ENCODE peak calls at places on chromosomes 1 and 21, in eight cellular contexts. One of them, this sample, is unnamed. For H3K27me3, the result is how much of the 10 kb centered on the place peaks cover.

GRCh38 chr1:209202826-209203439 is 380.6 kb upstream of the CAMK1G start:
- DNase-seq in stomach: no peak
- DNase-seq in uterus: no peak
- DNase-seq in transverse colon: no peak
- DNase-seq in Peyer's patch: peak
- DNase-seq in heart left ventricle: no peak
- DNase-seq in suprapubic skin: no peak
- DNase-seq in breast epithelium: no peak
- DNase-seq in this sample: peak

GRCh38 chr1:168227620-168228019 is 1.8 kb downstream of the SFT2D2 start:
- DNase-seq in stomach: no peak
- DNase-seq in uterus: no peak
- DNase-seq in transverse colon: no peak
- DNase-seq in Peyer's patch: no peak
- DNase-seq in heart left ventricle: no peak
- DNase-seq in suprapubic skin: no peak
- DNase-seq in breast epithelium: no peak
- DNase-seq in this sample: no peak

GRCh38 chr1:229381234-229381633 is 38.4 kb upstream of the CCSAP start:
- DNase-seq in stomach: no peak
- DNase-seq in uterus: no peak
- DNase-seq in transverse colon: no peak
- DNase-seq in Peyer's patch: no peak
- DNase-seq in heart left ventricle: no peak
- DNase-seq in suprapubic skin: no peak
- DNase-seq in breast epithelium: no peak
- DNase-seq in this sample: no peak

GRCh38 chr1:29932626-29933025 is 696.3 kb downstream of the PTPRU start:
- DNase-seq in stomach: no peak
- DNase-seq in uterus: no peak
- DNase-seq in transverse colon: no peak
- DNase-seq in Peyer's patch: no peak
- DNase-seq in heart left ventricle: no peak
- DNase-seq in suprapubic skin: no peak
- DNase-seq in breast epithelium: no peak
- DNase-seq in this sample: no peak

GRCh38 chr1:171740356-171740863 is 1.5 kb downstream of the VAMP4 start:
- DNase-seq in stomach: no peak
- DNase-seq in uterus: no peak
- DNase-seq in transverse colon: no peak
- DNase-seq in Peyer's patch: no peak
- DNase-seq in heart left ventricle: no peak
- DNase-seq in suprapubic skin: no peak
- DNase-seq in breast epithelium: no peak
- DNase-seq in this sample: no peak

GRCh38 chr1:196309386-196309785 is 298.9 kb downstream of the KCNT2 start:
- DNase-seq in stomach: no peak
- DNase-seq in uterus: no peak
- DNase-seq in transverse colon: no peak
- DNase-seq in Peyer's patch: no peak
- DNase-seq in heart left ventricle: no peak
- DNase-seq in suprapubic skin: no peak
- DNase-seq in breast epithelium: no peak
- DNase-seq in this sample: no peak

GRCh38 chr1:203673550-203674411 is 47.1 kb downstream of the ATP2B4 start:
- DNase-seq in stomach: peak
- DNase-seq in uterus: peak
- DNase-seq in transverse colon: peak
- DNase-seq in Peyer's patch: peak
- DNase-seq in heart left ventricle: peak
- DNase-seq in suprapubic skin: peak
- DNase-seq in breast epithelium: no peak
- DNase-seq in this sample: peak

GRCh38 chr1:58874757-58875755 is 91.2 kb upstream of the JUN start:
- DNase-seq in stomach: peak
- DNase-seq in uterus: no peak
- DNase-seq in transverse colon: no peak
- DNase-seq in Peyer's patch: no peak
- DNase-seq in heart left ventricle: no peak
- DNase-seq in suprapubic skin: peak
- DNase-seq in breast epithelium: no peak
- DNase-seq in this sample: peak

GRCh38 chr1:226660410-226661182 is 78.5 kb downstream of the ITPKB start:
- DNase-seq in stomach: no peak
- DNase-seq in uterus: peak
- DNase-seq in transverse colon: no peak
- DNase-seq in Peyer's patch: no peak
- DNase-seq in heart left ventricle: peak
- DNase-seq in suprapubic skin: peak
- DNase-seq in breast epithelium: no peak
- DNase-seq in this sample: no peak

GRCh38 chr1:207815913-207816312 is 64.1 kb downstream of the CD46 start:
- DNase-seq in stomach: no peak
- DNase-seq in uterus: no peak
- DNase-seq in transverse colon: no peak
- DNase-seq in Peyer's patch: peak
- DNase-seq in heart left ventricle: no peak
- DNase-seq in suprapubic skin: peak
- DNase-seq in breast epithelium: no peak
- DNase-seq in this sample: no peak

GRCh38 chr1:234433563-234434285 is 45.3 kb downstream of the TARBP1 start:
- DNase-seq in stomach: no peak
- DNase-seq in uterus: no peak
- DNase-seq in transverse colon: no peak
- DNase-seq in Peyer's patch: no peak
- DNase-seq in heart left ventricle: no peak
- DNase-seq in suprapubic skin: no peak
- DNase-seq in breast epithelium: no peak
- DNase-seq in this sample: no peak

GRCh38 chr1:30368841-30369240 is 354.5 kb downstream of the MATN1 start:
- DNase-seq in stomach: no peak
- DNase-seq in uterus: no peak
- DNase-seq in transverse colon: no peak
- DNase-seq in Peyer's patch: no peak
- DNase-seq in heart left ventricle: no peak
- DNase-seq in suprapubic skin: no peak
- DNase-seq in breast epithelium: no peak
- DNase-seq in this sample: no peak

GRCh38 chr1:10402729-10403274 is 3.9 kb downstream of the PGD start:
- DNase-seq in stomach: no peak
- DNase-seq in uterus: no peak
- DNase-seq in transverse colon: no peak
- DNase-seq in Peyer's patch: no peak
- DNase-seq in heart left ventricle: no peak
- DNase-seq in suprapubic skin: no peak
- DNase-seq in breast epithelium: no peak
- DNase-seq in this sample: no peak

GRCh38 chr21:31176725-31177124 is 138.4 kb upstream of the KRTAP19-8 start:
- DNase-seq in stomach: no peak
- DNase-seq in uterus: no peak
- DNase-seq in transverse colon: no peak
- DNase-seq in Peyer's patch: no peak
- DNase-seq in heart left ventricle: no peak
- DNase-seq in suprapubic skin: no peak
- DNase-seq in breast epithelium: no peak
- DNase-seq in this sample: no peak

GRCh38 chr1:151399890-151400235 is 490 bp downstream of the PSMB4 start:
- DNase-seq in stomach: no peak
- DNase-seq in uterus: peak
- DNase-seq in transverse colon: no peak
- DNase-seq in Peyer's patch: no peak
- DNase-seq in heart left ventricle: no peak
- DNase-seq in suprapubic skin: peak
- DNase-seq in breast epithelium: no peak
- DNase-seq in this sample: peak

GRCh38 chr1:158019177-158019868 is 25.9 kb downstream of the KIRREL1 start:
- DNase-seq in stomach: no peak
- DNase-seq in uterus: peak
- DNase-seq in transverse colon: peak
- DNase-seq in Peyer's patch: peak
- DNase-seq in heart left ventricle: no peak
- DNase-seq in suprapubic skin: no peak
- DNase-seq in breast epithelium: no peak
- DNase-seq in this sample: peak

GRCh38 chr1:198937231-198938031 is 298.6 kb downstream of the PTPRC start:
- DNase-seq in stomach: no peak
- DNase-seq in uterus: peak
- DNase-seq in transverse colon: peak
- DNase-seq in Peyer's patch: peak
- DNase-seq in heart left ventricle: no peak
- DNase-seq in suprapubic skin: no peak
- DNase-seq in breast epithelium: no peak
- DNase-seq in this sample: peak

GRCh38 chr1:32771561-32772280 is 45.4 kb downstream of the YARS1 start:
- DNase-seq in stomach: no peak
- DNase-seq in uterus: no peak
- DNase-seq in transverse colon: no peak
- DNase-seq in Peyer's patch: no peak
- DNase-seq in heart left ventricle: no peak
- DNase-seq in suprapubic skin: no peak
- DNase-seq in breast epithelium: no peak
- DNase-seq in this sample: no peak
- H3K27me3 ChIP-seq in stomach: under half
- H3K27me3 ChIP-seq in uterus: under half
- H3K27me3 ChIP-seq in transverse colon: under half
- H3K27me3 ChIP-seq in Peyer's patch: under half
- H3K27me3 ChIP-seq in heart left ventricle: under half
- H3K27me3 ChIP-seq in suprapubic skin: under half
- H3K27me3 ChIP-seq in breast epithelium: under half
- H3K27me3 ChIP-seq in this sample: under half

GRCh38 chr1:212410231-212410825 is 4.4 kb downstream of the PACC1 start:
- DNase-seq in stomach: no peak
- DNase-seq in uterus: no peak
- DNase-seq in transverse colon: no peak
- DNase-seq in Peyer's patch: peak
- DNase-seq in heart left ventricle: no peak
- DNase-seq in suprapubic skin: no peak
- DNase-seq in breast epithelium: no peak
- DNase-seq in this sample: no peak

GRCh38 chr1:212412374-212412773 is 2.3 kb downstream of the PACC1 start:
- DNase-seq in stomach: no peak
- DNase-seq in uterus: no peak
- DNase-seq in transverse colon: no peak
- DNase-seq in Peyer's patch: no peak
- DNase-seq in heart left ventricle: no peak
- DNase-seq in suprapubic skin: no peak
- DNase-seq in breast epithelium: no peak
- DNase-seq in this sample: no peak

GRCh38 chr1:212413902-212414327 is 771 bp downstream of the PACC1 start:
- DNase-seq in stomach: no peak
- DNase-seq in uterus: no peak
- DNase-seq in transverse colon: no peak
- DNase-seq in Peyer's patch: no peak
- DNase-seq in heart left ventricle: no peak
- DNase-seq in suprapubic skin: no peak
- DNase-seq in breast epithelium: no peak
- DNase-seq in this sample: no peak

GRCh38 chr1:212415107-212415841 is 588 bp upstream of the PACC1 start:
- DNase-seq in stomach: no peak
- DNase-seq in uterus: no peak
- DNase-seq in transverse colon: no peak
- DNase-seq in Peyer's patch: no peak
- DNase-seq in heart left ventricle: no peak
- DNase-seq in suprapubic skin: no peak
- DNase-seq in breast epithelium: no peak
- DNase-seq in this sample: no peak

GRCh38 chr1:212414328-212415106 is at the start of gene PACC1:
- DNase-seq in stomach: peak
- DNase-seq in uterus: peak
- DNase-seq in transverse colon: peak
- DNase-seq in Peyer's patch: peak
- DNase-seq in heart left ventricle: peak
- DNase-seq in suprapubic skin: peak
- DNase-seq in breast epithelium: peak
- DNase-seq in this sample: peak
- TF ChIP-seq POLR2A in stomach: no peak
- TF ChIP-seq POLR2A in uterus: no peak
- TF ChIP-seq POLR2A in transverse colon: peak
- TF ChIP-seq POLR2A in Peyer's patch: peak
- TF ChIP-seq POLR2A in heart left ventricle: peak
- TF ChIP-seq POLR2A in suprapubic skin: no peak
- TF ChIP-seq POLR2A in breast epithelium: peak
- TF ChIP-seq POLR2A in this sample: peak

GRCh38 chr1:20463502-20463901 is 22.5 kb downstream of the CAMK2N1 start:
- DNase-seq in stomach: no peak
- DNase-seq in uterus: no peak
- DNase-seq in transverse colon: no peak
- DNase-seq in Peyer's patch: no peak
- DNase-seq in heart left ventricle: no peak
- DNase-seq in suprapubic skin: no peak
- DNase-seq in breast epithelium: no peak
- DNase-seq in this sample: no peak

GRCh38 chr1:20465187-20465586 is 20.8 kb downstream of the CAMK2N1 start:
- DNase-seq in stomach: no peak
- DNase-seq in uterus: no peak
- DNase-seq in transverse colon: no peak
- DNase-seq in Peyer's patch: no peak
- DNase-seq in heart left ventricle: no peak
- DNase-seq in suprapubic skin: no peak
- DNase-seq in breast epithelium: no peak
- DNase-seq in this sample: no peak

GRCh38 chr1:20462397-20462796 is 23.6 kb downstream of the CAMK2N1 start:
- DNase-seq in stomach: no peak
- DNase-seq in uterus: no peak
- DNase-seq in transverse colon: no peak
- DNase-seq in Peyer's patch: no peak
- DNase-seq in heart left ventricle: no peak
- DNase-seq in suprapubic skin: no peak
- DNase-seq in breast epithelium: no peak
- DNase-seq in this sample: no peak

GRCh38 chr1:20469406-20470076 is 16.5 kb downstream of the CAMK2N1 start:
- DNase-seq in stomach: no peak
- DNase-seq in uterus: no peak
- DNase-seq in transverse colon: no peak
- DNase-seq in Peyer's patch: no peak
- DNase-seq in heart left ventricle: no peak
- DNase-seq in suprapubic skin: no peak
- DNase-seq in breast epithelium: no peak
- DNase-seq in this sample: no peak

GRCh38 chr1:20466231-20466630 is 19.8 kb downstream of the CAMK2N1 start:
- DNase-seq in stomach: no peak
- DNase-seq in uterus: no peak
- DNase-seq in transverse colon: no peak
- DNase-seq in Peyer's patch: no peak
- DNase-seq in heart left ventricle: no peak
- DNase-seq in suprapubic skin: no peak
- DNase-seq in breast epithelium: no peak
- DNase-seq in this sample: no peak
- H3K27me3 ChIP-seq in stomach: under half
- H3K27me3 ChIP-seq in uterus: under half
- H3K27me3 ChIP-seq in transverse colon: under half
- H3K27me3 ChIP-seq in Peyer's patch: under half
- H3K27me3 ChIP-seq in heart left ventricle: under half
- H3K27me3 ChIP-seq in suprapubic skin: under half
- H3K27me3 ChIP-seq in breast epithelium: under half
- H3K27me3 ChIP-seq in this sample: under half

DNA sequence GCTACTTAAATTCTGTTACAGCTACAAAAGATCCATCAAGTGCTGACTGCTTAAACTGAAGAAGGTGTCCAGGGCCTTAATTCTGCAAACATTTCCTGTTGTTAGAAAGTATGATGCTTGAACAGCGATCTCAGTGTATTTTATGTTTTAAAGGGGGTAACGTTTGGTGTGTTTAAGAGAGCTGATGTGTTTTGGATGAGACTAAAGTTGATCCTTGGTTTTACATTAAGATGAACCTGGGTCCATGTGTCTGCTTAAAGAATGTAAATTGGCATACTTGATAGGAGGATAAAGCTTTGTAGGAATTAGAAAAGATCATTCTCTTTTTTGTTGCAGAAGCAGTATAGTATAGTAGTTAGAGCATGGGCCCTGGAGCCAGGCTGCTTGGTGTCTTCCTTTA is 3.6 kb downstream of the IER5 start:
- DNase-seq in stomach: no peak
- DNase-seq in uterus: no peak
- DNase-seq in transverse colon: no peak
- DNase-seq in Peyer's patch: no peak
- DNase-seq in heart left ventricle: no peak
- DNase-seq in suprapubic skin: no peak
- DNase-seq in breast epithelium: no peak
- DNase-seq in this sample: no peak
- TF ChIP-seq POLR2A in stomach: no peak
- TF ChIP-seq POLR2A in uterus: no peak
- TF ChIP-seq POLR2A in transverse colon: no peak
- TF ChIP-seq POLR2A in Peyer's patch: no peak
- TF ChIP-seq POLR2A in heart left ventricle: no peak
- TF ChIP-seq POLR2A in suprapubic skin: no peak
- TF ChIP-seq POLR2A in breast epithelium: no peak
- TF ChIP-seq POLR2A in this sample: no peak